ENCODE peak calls at places on chromosomes 7 and 10, in four cellular contexts. B is bronchial epithelial cell; E is stimulated activated effector memory CD8-positive, alpha-beta T cell treated with anti-CD3 and anti-CD28 coated beads, Interleukin-12 subunit alpha, Interleukin-12 subunit beta, amount 100 ng/mL, for 72 hours; V is progenitor cell of endocrine pancreas. X is an unnamed sample.

GRCh38 chr7:155457544-155458316 is at the start of gene EN2:
- DNase-seq in B (no peak), E (no peak), V (no peak), X (no peak)

GRCh38 chr10:113663142-113663541 is 699 bp downstream of the NRAP start:
- DNase-seq in B (no peak), E (no peak), V (no peak), X (no peak)

GRCh38 chr10:74586088-74586585 is 240.3 kb upstream of the KAT6B start:
- DNase-seq in B (no peak), E (no peak), V (no peak), X (peak)

GRCh38 chr10:120282421-120282820 is 174.6 kb upstream of the PLPP4 start:
- DNase-seq in B (no peak), E (no peak), V (no peak), X (no peak)

GRCh38 chr10:49594594-49594993 is 15.5 kb upstream of the SLC18A3 start:
- DNase-seq in B (peak), E (no peak), V (no peak), X (peak)

GRCh38 chr7:155198901-155199845 is 98.5 kb upstream of the INSIG1 start:
- DNase-seq in B (peak), E (no peak), V (no peak), X (no peak)

GRCh38 chr10:91046891-91047290 is 126.0 kb upstream of the ANKRD1 start:
- DNase-seq in B (no peak), E (no peak), V (no peak), X (no peak)

GRCh38 chr10:128128582-128128981 is 2.4 kb upstream of the MKI67 start:
- DNase-seq in B (no peak), E (no peak), V (no peak), X (no peak)

GRCh38 chr10:109963439-109963838 is 40.1 kb upstream of the XPNPEP1 start:
- DNase-seq in B (no peak), E (no peak), V (no peak), X (peak)

GRCh38 chr10:72075184-72076115 is 12.9 kb downstream of the SPOCK2 start:
- DNase-seq in B (no peak), E (no peak), V (no peak), X (no peak)

GRCh38 chr7:49803812-49804211 is 30.4 kb downstream of the VWC2 start:
- DNase-seq in B (no peak), E (no peak), V (no peak), X (no peak)

GRCh38 chr7:150431839-150432658 is 18.4 kb upstream of the GIMAP8 start:
- DNase-seq in B (no peak), E (no peak), V (no peak), X (no peak)

GRCh38 chr7:27442446-27442845 is 199.8 kb downstream of the EVX1 start:
- DNase-seq in B (peak), E (no peak), V (no peak), X (peak)

GRCh38 chr7:9488555-9488954 is 1055.1 kb downstream of the NXPH1 start:
- DNase-seq in B (peak), E (no peak), V (no peak), X (peak)

GRCh38 chr7:72098812-72099211 is 313.3 kb downstream of the CALN1 start:
- DNase-seq in B (no peak), E (no peak), V (no peak), X (no peak)

GRCh38 chr7:35714862-35715261 is 19.9 kb upstream of the HERPUD2 start:
- DNase-seq in B (no peak), E (no peak), V (no peak), X (no peak)

GRCh38 chr10:5297466-5297865 is 67.3 kb upstream of the UCN3 start:
- DNase-seq in B (peak), E (no peak), V (no peak), X (peak)

X was measured in A673.